ENCODE peak calls at places on chromosomes 4 and X, in six cellular contexts. T is IMR-90, U is testis, E is GM12864, Q is GM23338, C is uterus. O is an unnamed sample.

GRCh38 chr4:97770222-97770621 is 373.1 kb downstream of the STPG2 start:
- DNase-seq in U (no peak), T (no peak), Q (no peak), C (no peak), E (no peak), O (no peak)

GRCh38 chrX:47645530-47645929 is 4.8 kb downstream of the ELK1 start:
- DNase-seq in U (no peak), E (no peak), T (no peak), C (no peak), Q (no peak), O (peak; percentile 34)

GRCh38 chr4:148305749-148306148 is 136.5 kb downstream of the NR3C2 start:
- DNase-seq in C (no peak), E (no peak), Q (no peak), U (no peak), T (no peak), O (no peak)

GRCh38 chrX:140817943-140818342 is 108.4 kb downstream of the LINC00632 start:
- DNase-seq in T (peak; percentile 41), C (no peak), Q (peak; percentile 51), E (no peak), U (no peak), O (peak; percentile 25)

GRCh38 chrX:38513087-38513742 is 48.1 kb upstream of the TSPAN7 start:
- DNase-seq in U (no peak), Q (no peak), C (no peak), T (no peak), E (no peak), O (peak; percentile 36)

GRCh38 chr4:127400736-127401346 is 231.9 kb upstream of the INTU start:
- DNase-seq in U (peak; percentile 64), T (peak; percentile 83), C (peak; percentile 19), E (peak; percentile 18), Q (peak; percentile 83), O (peak; percentile 85)

GRCh38 chr4:169362607-169363006 is 91.9 kb upstream of the SH3RF1 start:
- DNase-seq in T (no peak), U (no peak), C (no peak), E (no peak), Q (no peak), O (no peak)

GRCh38 chr4:123430031-123430430 is 33.4 kb downstream of the SPRY1 start:
- DNase-seq in T (no peak), U (no peak), Q (no peak), C (no peak), E (no peak), O (peak; percentile 22)

GRCh38 chr4:153651041-153651960 is 32.8 kb upstream of the TLR2 start:
- DNase-seq in T (no peak), U (peak; percentile 35), E (no peak), Q (no peak), C (no peak), O (peak; percentile 68)

GRCh38 chrX:115018944-115019343 is 1.5 kb upstream of the IL13RA2 start:
- DNase-seq in E (no peak), Q (no peak), U (no peak), C (no peak), T (no peak), O (peak; percentile 26)

GRCh38 chrX:140744085-140744484 is 34.5 kb downstream of the LINC00632 start:
- DNase-seq in T (no peak), U (no peak), E (no peak), C (no peak), Q (no peak), O (no peak)

GRCh38 chr4:82429728-82430192 is 502 bp downstream of the HNRNPDL start:
- DNase-seq in C (no peak), Q (peak; percentile 61), U (no peak), E (no peak), T (no peak), O (peak; percentile 62)

GRCh38 chrX:39065051-39065871 is 264.0 kb downstream of the MID1IP1 start:
- DNase-seq in Q (peak; percentile 43), E (no peak), U (no peak), C (no peak), T (no peak), O (no peak)

GRCh38 chr4:48681856-48682255 is 98.2 kb downstream of the FRYL start:
- DNase-seq in Q (peak; percentile 41), U (no peak), T (peak; percentile 52), C (no peak), E (peak; percentile 26), O (peak; percentile 69)

GRCh38 chrX:131841496-131842410 is 181.3 kb upstream of the STK26 start:
- DNase-seq in C (peak; percentile 22), U (peak; percentile 32), E (no peak), T (peak; percentile 38), Q (peak; percentile 79), O (peak; percentile 64)

GRCh38 chr4:116668190-116668589 is 417.2 kb downstream of the TRAM1L1 start:
- DNase-seq in U (no peak), T (no peak), E (no peak), Q (peak; percentile 51), C (no peak), O (no peak)

GRCh38 chr4:52263612-52264011 is 212.5 kb downstream of the SPATA18 start:
- DNase-seq in T (no peak), E (no peak), C (no peak), Q (no peak), U (no peak), O (peak; percentile 45)

GRCh38 chrX:144801786-144802185 is 445.5 kb upstream of the SPANXN1 start:
- DNase-seq in E (no peak), U (no peak), T (no peak), C (no peak), Q (no peak), O (no peak)

GRCh38 chr4:115334736-115335411 is 221.5 kb upstream of the NDST4 start:
- DNase-seq in C (no peak), T (no peak), E (peak; percentile 2), U (no peak), Q (no peak), O (no peak)

GRCh38 chr4:115331241-115331640 is 217.8 kb upstream of the NDST4 start:
- DNase-seq in U (no peak), Q (no peak), C (no peak), E (no peak), T (no peak), O (no peak)

GRCh38 chr4:115332078-115332477 is 218.7 kb upstream of the NDST4 start:
- DNase-seq in U (no peak), C (no peak), E (no peak), Q (no peak), T (no peak), O (no peak)
- TF ChIP-seq CTCF in U (no peak), C (no peak), E (no peak), Q (no peak), T (no peak), O (no peak)

DNA sequence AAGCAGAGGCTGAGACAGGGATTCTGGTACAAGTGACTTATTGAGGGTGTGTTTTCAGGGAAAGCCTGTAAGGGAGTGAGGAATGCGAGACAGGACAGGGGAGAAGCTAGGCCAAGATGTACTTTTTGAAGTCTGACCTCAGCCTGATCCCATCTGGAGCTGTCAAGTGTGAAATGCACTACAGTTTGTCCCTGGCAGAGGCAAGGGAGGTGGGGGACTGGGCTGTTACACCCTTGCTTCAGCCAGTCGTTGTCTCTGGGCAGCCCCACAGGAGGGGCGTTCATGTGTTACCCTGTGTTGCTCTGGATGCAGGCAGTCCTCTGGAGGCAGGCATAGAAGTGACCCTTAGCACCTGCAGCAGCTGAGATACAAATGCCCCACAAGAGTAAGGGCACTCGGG is 25.8 kb downstream of the PPEF1 start:
- DNase-seq in T (no peak), C (no peak), Q (no peak), U (no peak), E (no peak), O (no peak)
- H3K4me3 ChIP-seq in T (no peak overlapping the region), C (no peak overlapping the region), Q (no peak overlapping the region), U (no peak overlapping the region), E (no peak overlapping the region), O (no peak overlapping the region)

GRCh38 chrX:54540289-54540688 is 10.3 kb downstream of the GNL3L start:
- DNase-seq in Q (peak; percentile 6), C (peak; percentile 16), E (no peak), T (peak; percentile 72), U (peak; percentile 15), O (no peak)
- TF ChIP-seq CTCF in Q (no peak), C (no peak), E (no peak), T (peak; percentile 33), U (no peak), O (no peak)

DNA sequence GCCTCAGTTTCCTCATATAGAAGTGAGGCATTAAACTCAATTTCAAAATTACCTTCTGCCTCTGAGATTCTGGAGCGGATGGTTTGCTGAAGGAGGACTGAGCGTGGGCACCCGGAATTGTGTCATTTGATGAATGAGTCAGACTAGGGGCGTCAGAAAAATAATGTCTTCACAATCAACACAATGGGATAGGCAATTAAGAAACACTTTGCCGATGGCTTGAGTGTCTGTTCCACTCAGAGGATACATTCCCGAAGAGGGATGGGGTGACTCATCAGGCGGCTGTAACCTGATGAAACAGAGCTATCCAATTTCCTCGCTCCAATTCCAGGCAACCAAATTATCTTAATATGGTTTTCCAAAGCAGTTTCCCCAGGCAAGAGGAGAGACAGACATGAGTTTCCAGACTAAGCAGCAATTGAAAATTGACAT is 1.2 kb upstream of the CHRNA9 start:
- DNase-seq in T (peak; percentile 76), U (no peak), C (no peak), Q (peak; percentile 36), E (no peak), O (peak; percentile 94)
- H3K4me3 ChIP-seq in T (no peak overlapping the region), U (no peak overlapping the region), C (no peak overlapping the region), Q (no peak overlapping the region), E (no peak overlapping the region), O (no peak overlapping the region)

GRCh38 chr4:151604238-151604637 is 156.6 kb downstream of the GATB start:
- DNase-seq in E (no peak), Q (peak; percentile 26), T (peak; percentile 32), C (no peak), U (no peak), O (peak; percentile 21)
- TF ChIP-seq CTCF in E (peak; percentile 41), Q (peak; percentile 54), T (peak; percentile 57), C (no peak), U (peak; percentile 29), O (peak; percentile 43)

GRCh38 chr4:86848136-86848535 is 1.0 kb downstream of the SLC10A6 start:
- DNase-seq in T (no peak), Q (no peak), C (no peak), E (no peak), U (no peak), O (no peak)
- H3K4me3 ChIP-seq in T (no peak overlapping the region), Q (no peak overlapping the region), C (no peak overlapping the region), E (no peak overlapping the region), U (no peak overlapping the region), O (peak overlapping the region; percentile 19)

DNA sequence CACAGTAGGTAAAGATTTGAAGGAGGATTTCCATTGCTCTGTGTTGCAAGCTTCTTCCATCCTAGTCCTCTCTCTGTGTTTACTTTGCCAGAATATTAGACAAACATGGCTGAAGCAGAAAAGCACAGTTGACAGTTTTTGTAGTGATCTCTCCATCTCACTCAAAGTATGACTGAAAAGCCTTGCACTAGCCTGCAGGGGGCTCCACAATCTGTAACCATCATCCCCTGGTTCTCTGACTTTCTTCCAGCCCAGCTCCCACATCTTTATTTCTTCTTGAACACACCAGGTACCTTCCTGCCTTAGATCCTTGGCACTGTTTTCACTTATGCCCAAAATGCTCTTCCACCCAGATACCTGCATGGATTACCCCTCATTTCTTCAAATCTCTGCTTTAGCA is 34.1 kb upstream of the HHIP start:
- DNase-seq in T (peak; percentile 11), U (no peak), C (no peak), E (no peak), Q (peak; percentile 68), O (peak; percentile 42)
- TF ChIP-seq CTCF in T (peak; percentile 48), U (no peak), C (no peak), E (peak; percentile 67), Q (peak; percentile 66), O (peak; percentile 62)

GRCh38 chrX:17409566-17410290 is 34.7 kb downstream of the NHS start:
- DNase-seq in U (no peak), E (no peak), T (no peak), C (no peak), Q (peak; percentile 50), O (no peak)
- H3K4me3 ChIP-seq in U (no peak overlapping the region), E (no peak overlapping the region), T (no peak overlapping the region), C (no peak overlapping the region), Q (peak overlapping the region; percentile 41), O (no peak overlapping the region)

GRCh38 chr4:144575181-144575580 is 70.8 kb upstream of the HHIP start:
- DNase-seq in U (peak; percentile 48), E (no peak), C (no peak), Q (peak; percentile 23), T (no peak), O (no peak)
- TF ChIP-seq CTCF in U (no peak), E (peak; percentile 37), C (no peak), Q (peak; percentile 27), T (no peak), O (peak; percentile 7)

O was measured in epithelial cell of esophagus.